ENCODE peak calls at places on chromosomes 1 and 21, in four cellular contexts. V, Y, F and K are unnamed samples.
A peak's percentile ranks its signal among the peaks of the same experiment; 100 is the strongest.

GRCh38 chr1:202184750-202185460 is 8.7 kb upstream of the LGR6 start:
- DNase-seq in Y (peak; percentile 89), V (peak; percentile 80), F (peak; percentile 87), K (peak; percentile 99)

GRCh38 chr1:225999912-226000337 is 782 bp upstream of the SDE2 start:
- DNase-seq in V (peak; percentile 47), F (no peak), Y (no peak), K (no peak)

GRCh38 chr1:185170291-185170848 is 13.4 kb downstream of the SWT1 start:
- DNase-seq in Y (peak; percentile 41), F (no peak), V (peak; percentile 74), K (peak; percentile 85)

GRCh38 chr1:9595156-9595967 is 6.7 kb downstream of the TMEM201 start:
- DNase-seq in F (no peak), Y (no peak), V (no peak), K (no peak)

GRCh38 chr1:234631721-234632125 is 21.7 kb upstream of the IRF2BP2 start:
- DNase-seq in F (no peak), Y (peak; percentile 11), V (peak; percentile 98), K (no peak)

GRCh38 chr1:162177126-162177525 is 107.6 kb downstream of the NOS1AP start:
- DNase-seq in Y (no peak), F (no peak), V (no peak), K (no peak)

GRCh38 chr1:13600762-13601483 is 17.3 kb downstream of the PDPN start:
- DNase-seq in F (no peak), Y (no peak), V (no peak), K (no peak)

GRCh38 chr21:45228656-45229240 is 58.9 kb downstream of the POFUT2 start:
- DNase-seq in V (no peak), Y (no peak), F (no peak), K (no peak)

GRCh38 chr1:117629625-117630422 is 24.0 kb downstream of the TENT5C start:
- DNase-seq in Y (no peak), F (peak; percentile 18), V (no peak), K (no peak)

GRCh38 chr1:116420417-116421200 is 47.6 kb downstream of the ATP1A1 start:
- DNase-seq in Y (no peak), V (no peak), F (no peak), K (no peak)

GRCh38 chr1:13992489-13993285 is 292.7 kb downstream of the PRDM2 start:
- DNase-seq in V (peak; percentile 8), Y (no peak), F (no peak), K (no peak)

GRCh38 chr1:33191731-33192275 is 10.0 kb upstream of the TRIM62 start:
- DNase-seq in V (no peak), F (no peak), Y (no peak), K (no peak)

GRCh38 chr1:224054012-224054411 is 59.9 kb upstream of the FBXO28 start:
- DNase-seq in Y (no peak), V (no peak), F (no peak), K (no peak)

GRCh38 chr1:228150021-228150457 is 309 bp downstream of the GJC2 start:
- DNase-seq in F (no peak), V (no peak), Y (peak; percentile 17), K (no peak)

GRCh38 chr1:94980049-94980908 is 53.4 kb upstream of the CNN3 start:
- DNase-seq in Y (no peak), V (peak; percentile 64), F (no peak), K (no peak)

GRCh38 chr21:37365657-37366487 is 701 bp upstream of the DYRK1A start:
- DNase-seq in V (peak; percentile 57), Y (peak; percentile 72), F (peak; percentile 84), K (peak; percentile 86)

GRCh38 chr1:153613406-153613805 is 469 bp upstream of the S100A16 start:
- DNase-seq in V (no peak), Y (no peak), F (no peak), K (no peak)

GRCh38 chr1:245153645-245154428 is 948 bp upstream of the KIF26B start:
- DNase-seq in Y (peak; percentile 19), F (no peak), V (no peak), K (peak; percentile 81)

GRCh38 chr1:224432672-224433040 is 1.9 kb downstream of the WDR26 start:
- DNase-seq in F (no peak), Y (peak; percentile 36), V (peak; percentile 37), K (no peak)

GRCh38 chr21:33451634-33452071 is 28.1 kb downstream of the TMEM50B start:
- DNase-seq in V (no peak), F (no peak), Y (no peak), K (peak; percentile 11)

GRCh38 chr1:24155011-24155782 is 12.3 kb upstream of the IL22RA1 start:
- DNase-seq in V (no peak), F (no peak), Y (peak; percentile 57), K (peak; percentile 85)

GRCh38 chr1:16967095-16967567 is 13.3 kb downstream of the MFAP2 start:
- DNase-seq in F (no peak), Y (no peak), V (peak; percentile 67), K (no peak)

GRCh38 chr1:78323311-78323710 is 167.5 kb upstream of the PTGFR start:
- DNase-seq in F (no peak), Y (no peak), V (no peak), K (no peak)

DNA sequence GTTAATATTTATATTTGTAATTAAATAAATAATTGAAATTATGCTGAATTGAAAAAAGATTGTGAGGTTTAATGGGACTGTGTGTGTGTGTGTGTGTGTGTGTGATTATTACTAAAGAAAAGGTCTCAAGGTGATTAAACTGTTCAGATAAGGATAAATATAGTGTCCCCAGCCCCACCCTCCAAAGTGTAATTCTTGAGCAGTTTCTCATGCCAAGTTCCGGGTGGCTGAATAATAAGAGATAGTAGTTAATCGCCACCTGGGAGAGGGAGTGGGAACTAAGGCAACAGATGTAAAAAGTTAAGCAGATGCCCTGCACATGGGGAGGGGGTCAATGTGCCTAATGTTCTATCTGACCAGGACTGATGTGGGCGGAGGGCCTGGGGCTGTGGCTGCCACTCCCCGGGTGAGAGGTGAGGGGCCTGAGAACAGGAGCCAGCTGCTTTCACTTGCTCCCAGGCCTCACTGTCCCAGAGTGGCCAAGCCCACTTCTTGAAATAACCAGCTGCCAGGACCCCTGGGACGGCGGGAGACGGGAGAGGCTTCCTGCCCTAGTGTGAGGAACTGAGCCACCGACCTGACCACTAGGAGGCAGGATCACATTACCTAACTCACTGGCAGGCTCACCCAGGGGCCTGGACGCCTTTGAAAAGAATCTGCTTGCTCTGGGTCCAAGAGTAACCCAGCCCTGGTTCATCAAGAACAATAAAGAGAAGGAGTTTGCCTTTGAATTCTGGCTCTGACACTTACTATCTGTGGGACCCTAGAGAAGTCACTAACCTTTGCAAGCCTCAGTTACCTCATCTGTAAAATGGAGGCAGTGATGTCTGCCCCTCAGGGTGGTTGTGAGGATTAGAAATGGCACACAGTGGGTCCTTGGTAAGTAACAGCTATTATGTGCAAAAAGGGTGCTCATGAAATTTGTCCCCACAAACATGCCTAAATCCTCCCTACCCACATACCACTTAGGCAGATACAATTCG is 179.2 kb downstream of the ATG4C start:
- DNase-seq in Y (peak; percentile 43), V (peak; percentile 50), F (no peak), K (peak; percentile 96)
- TF ChIP-seq CTCF in Y (peak; percentile 44), V (peak; percentile 60), F (no peak), K (peak; percentile 95)

DNA sequence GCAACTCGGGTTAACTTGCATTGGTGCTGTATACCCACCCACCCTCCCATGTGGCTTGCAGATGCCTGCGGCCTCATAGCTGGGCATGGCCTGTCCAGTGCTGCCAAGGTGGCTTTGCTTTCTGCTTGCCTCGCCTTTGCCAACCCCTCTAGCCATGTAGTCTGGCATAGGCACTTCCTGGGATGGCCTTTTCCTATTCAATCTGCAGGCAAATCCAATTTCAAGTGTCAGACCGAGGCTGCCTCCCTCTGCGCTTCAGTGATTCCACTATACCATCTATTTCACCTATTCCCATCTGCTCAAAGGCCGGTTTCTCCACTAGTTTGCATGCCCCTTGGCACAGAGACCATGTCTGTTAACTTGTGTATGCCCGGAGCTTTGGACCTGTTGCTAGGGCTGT is 3.7 kb upstream of the ZBTB21 start:
- DNase-seq in F (peak; percentile 8), Y (no peak), V (no peak), K (no peak)
- TF ChIP-seq CTCF in F (no peak), Y (no peak), V (no peak), K (no peak)

GRCh38 chr1:8016244-8017241 is 9.6 kb downstream of the ERRFI1 start:
- DNase-seq in V (no peak), Y (no peak), F (no peak), K (no peak)
- TF ChIP-seq CTCF in V (no peak), Y (no peak), F (no peak), K (peak; percentile 49)

DNA sequence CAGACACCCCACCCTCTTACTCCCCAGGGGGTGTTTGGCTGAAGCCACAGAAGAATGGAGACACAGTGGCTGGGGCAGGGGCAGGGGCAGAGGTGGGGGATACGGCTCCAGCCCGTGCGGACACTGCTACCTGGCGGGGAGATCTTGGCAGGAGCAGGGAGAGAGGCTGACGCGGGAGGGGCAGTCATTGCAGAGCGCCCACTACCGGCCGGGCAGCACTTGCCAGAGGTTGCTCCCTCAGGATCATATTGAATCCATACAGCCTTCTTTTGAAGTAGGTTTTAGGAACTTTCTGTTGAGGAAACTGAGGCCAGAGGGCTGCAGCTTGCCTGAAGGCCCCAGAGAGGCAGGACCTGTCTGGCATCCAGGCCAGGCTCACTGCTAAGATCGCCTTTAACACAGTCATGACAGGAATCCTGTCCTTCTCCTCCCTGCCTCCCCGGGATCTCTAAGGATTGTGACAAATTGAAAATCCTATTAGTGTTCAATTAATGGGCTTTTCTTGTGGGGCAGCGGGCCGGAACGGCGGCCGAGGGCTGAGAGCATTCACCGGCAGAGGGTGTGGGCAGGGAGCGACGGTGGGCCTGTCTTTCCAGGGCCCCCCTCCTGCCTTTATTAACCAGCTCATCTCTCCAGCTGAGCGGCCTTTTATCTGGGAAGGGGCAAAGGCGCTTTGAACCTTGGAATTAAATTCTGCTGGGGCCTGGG is 65.5 kb upstream of the WNT4 start:
- DNase-seq in Y (no peak), V (no peak), F (no peak), K (peak; percentile 65)
- TF ChIP-seq CTCF in Y (no peak), V (no peak), F (no peak), K (peak; percentile 55)

DNA sequence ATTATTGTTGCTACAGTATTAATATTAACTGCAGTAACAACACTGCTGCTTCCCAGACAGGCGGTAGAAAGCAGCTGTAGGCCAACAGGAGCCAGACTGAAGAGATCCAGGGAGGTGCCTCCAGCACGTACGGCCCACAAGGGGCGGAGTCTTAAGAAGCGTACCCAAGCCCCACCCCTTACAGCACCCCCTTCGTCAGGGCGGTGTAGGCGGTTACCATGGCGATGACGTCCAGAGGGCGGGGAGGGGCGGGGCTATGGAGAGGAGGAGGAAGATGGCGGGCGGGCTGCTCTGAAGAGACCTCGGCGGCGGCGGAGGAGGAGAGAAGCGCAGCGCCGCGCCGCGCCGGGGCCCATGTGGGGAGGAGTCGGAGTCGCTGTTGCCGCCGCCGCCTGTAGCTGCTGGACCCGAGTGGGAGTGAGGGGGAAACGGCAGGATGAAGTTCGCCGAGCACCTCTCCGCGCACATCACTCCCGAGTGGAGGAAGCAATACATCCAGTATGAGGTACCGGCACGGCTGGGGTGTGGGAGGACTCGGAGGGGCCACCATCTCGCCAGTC is at the start of gene XPR1:
- DNase-seq in F (peak; percentile 99), V (peak; percentile 99), Y (peak; percentile 99), K (peak; percentile 99)
- TF ChIP-seq CTCF in F (peak; percentile 11), V (peak; percentile 50), Y (peak; percentile 21), K (no peak)

GRCh38 chr1:110773813-110774212 is 99.1 kb upstream of the KCNA3 start:
- DNase-seq in F (no peak), V (no peak), Y (no peak), K (no peak)
- TF ChIP-seq CTCF in F (no peak), V (no peak), Y (no peak), K (no peak)